ENCODE peak calls at places on chromosomes 13 and 19, in four cellular contexts. F, O, T and B are unnamed samples. For H3K9me3, the result is how much of the 10 kb centered on the place peaks cover.

GRCh38 chr19:6849876-6850275 is 37.5 kb upstream of the ADGRE1 start:
- DNase-seq in T (no peak), F (no peak), O (no peak), B (no peak)

GRCh38 chr13:38226496-38226895 is 123.2 kb upstream of the UFM1 start:
- DNase-seq in F (no peak), T (no peak), O (no peak), B (no peak)

GRCh38 chr19:5307655-5308054 is 33.0 kb downstream of the PTPRS start:
- DNase-seq in F (no peak), T (no peak), O (no peak), B (no peak)

GRCh38 chr19:35114656-35115537 is 726 bp upstream of the FXYD3 start:
- DNase-seq in T (peak), O (peak), F (peak), B (peak)

GRCh38 chr13:107650081-107650701 is 565.1 kb downstream of the LIG4 start:
- DNase-seq in T (peak), F (peak), O (peak), B (peak)

GRCh38 chr19:3586124-3586626 is 897 bp downstream of the GIPC3 start:
- DNase-seq in T (peak), O (no peak), F (no peak), B (peak)

GRCh38 chr19:45361608-45362007 is 8.8 kb downstream of the ERCC2 start:
- DNase-seq in O (no peak), T (no peak), F (no peak), B (no peak)

GRCh38 chr13:54768214-54768613 is 1739.6 kb downstream of the OLFM4 start:
- DNase-seq in F (no peak), O (no peak), T (no peak), B (no peak)

GRCh38 chr13:113653264-113654174 is 4.5 kb downstream of the ATP4B start:
- DNase-seq in T (peak), F (no peak), O (no peak), B (peak)

GRCh38 chr13:107721436-107721835 is 493.9 kb downstream of the LIG4 start:
- DNase-seq in F (no peak), O (no peak), T (no peak), B (no peak)

GRCh38 chr19:30148039-30148438 is 206.0 kb downstream of the URI1 start:
- DNase-seq in T (no peak), O (no peak), F (no peak), B (no peak)

GRCh38 chr13:103328899-103329298 is 262.7 kb upstream of the SLC10A2 start:
- DNase-seq in O (no peak), T (no peak), F (no peak), B (no peak)
- H3K9me3 ChIP-seq in O (under half), T (under half), F (under half), B (under half)

GRCh38 chr19:27746691-27747380 is 1466.1 kb downstream of the UQCRFS1 start:
- DNase-seq in T (peak), O (no peak), F (peak), B (peak)
- TF ChIP-seq CTCF in T (peak), O (no peak), F (no peak), B (peak)

DNA sequence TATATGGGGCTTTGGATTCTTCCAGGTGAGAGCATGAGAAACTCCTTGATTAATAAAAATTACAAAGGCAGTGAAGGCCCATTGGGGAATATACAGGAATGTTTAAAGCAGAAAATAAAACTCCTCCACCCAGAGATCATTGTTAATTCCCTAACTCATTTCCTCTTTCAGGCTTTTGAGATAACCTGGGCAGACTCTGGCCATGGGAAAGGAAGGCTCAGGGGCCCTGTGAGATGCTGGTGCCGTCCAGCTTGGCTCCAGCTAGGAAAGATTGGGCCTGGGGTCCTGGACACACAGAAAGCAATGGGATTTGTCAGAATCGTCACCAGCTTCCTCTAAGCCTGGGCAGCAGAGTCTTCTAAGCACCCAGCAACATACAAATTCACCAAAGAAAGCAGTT is 36.8 kb upstream of the SPATA13 start:
- DNase-seq in T (no peak), O (no peak), F (no peak), B (no peak)
- H3K9me3 ChIP-seq in T (under half), O (under half), F (under half), B (under half)

DNA sequence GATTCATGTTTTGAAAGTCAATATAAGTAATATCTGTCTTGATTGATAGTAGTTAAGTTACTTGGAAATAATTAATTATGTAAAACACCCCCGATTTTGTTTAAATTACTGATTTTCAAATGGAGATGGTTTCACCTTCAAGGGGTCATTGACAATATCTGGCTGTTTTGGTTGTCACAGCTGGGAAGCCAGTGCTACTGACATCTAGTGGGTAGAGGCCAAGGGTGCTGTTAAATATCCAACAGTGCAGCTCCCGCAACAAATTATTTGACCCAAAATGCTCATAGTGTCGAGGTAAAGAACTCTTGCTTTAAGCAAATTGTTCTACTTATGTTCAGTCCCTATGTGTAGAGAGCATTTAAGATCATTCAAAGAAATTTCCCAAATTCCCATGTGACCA is 50.6 kb upstream of the PCDH20 start:
- DNase-seq in F (no peak), T (peak), O (no peak), B (peak)
- TF ChIP-seq CTCF in F (no peak), T (peak), O (peak), B (peak)